ENCODE peak calls at places on chromosomes 13 and 19, in nine cellular contexts. One of them, this sample, is unnamed.

GRCh38 chr13:54733639-54734038 is 1705.0 kb downstream of the OLFM4 start:
- DNase-seq in left lung: no peak
- DNase-seq in D341Med: no peak
- DNase-seq in lower leg skin: no peak
- DNase-seq in mammary epithelial cell: no peak
- DNase-seq in stimulated activated CD8-positive, alpha-beta memory T cell treated with anti-CD3 and anti-CD28 coated beads, Interleukin-15, amount 100 ng/mL, for 24 hours: no peak
- DNase-seq in left ventricle myocardium inferior: no peak
- DNase-seq in ovary: no peak
- DNase-seq in activated CD4-positive, CD25-positive, alpha-beta regulatory T cell: no peak
- DNase-seq in this sample: no peak

GRCh38 chr19:4031420-4031819 is 23.9 kb downstream of the PIAS4 start:
- DNase-seq in ovary: no peak
- DNase-seq in D341Med: no peak
- DNase-seq in lower leg skin: no peak
- DNase-seq in activated CD4-positive, CD25-positive, alpha-beta regulatory T cell: no peak
- DNase-seq in left ventricle myocardium inferior: no peak
- DNase-seq in stimulated activated CD8-positive, alpha-beta memory T cell treated with anti-CD3 and anti-CD28 coated beads, Interleukin-15, amount 100 ng/mL, for 24 hours: no peak
- DNase-seq in left lung: peak
- DNase-seq in mammary epithelial cell: no peak
- DNase-seq in this sample: no peak

GRCh38 chr19:55279376-55279772 is 536 bp downstream of the HSPBP1 start:
- DNase-seq in mammary epithelial cell: no peak
- DNase-seq in left lung: peak
- DNase-seq in ovary: no peak
- DNase-seq in activated CD4-positive, CD25-positive, alpha-beta regulatory T cell: no peak
- DNase-seq in stimulated activated CD8-positive, alpha-beta memory T cell treated with anti-CD3 and anti-CD28 coated beads, Interleukin-15, amount 100 ng/mL, for 24 hours: no peak
- DNase-seq in left ventricle myocardium inferior: no peak
- DNase-seq in lower leg skin: no peak
- DNase-seq in D341Med: no peak
- DNase-seq in this sample: no peak

GRCh38 chr13:110187501-110188161 is 119.3 kb downstream of the COL4A1 start:
- DNase-seq in ovary: no peak
- DNase-seq in stimulated activated CD8-positive, alpha-beta memory T cell treated with anti-CD3 and anti-CD28 coated beads, Interleukin-15, amount 100 ng/mL, for 24 hours: no peak
- DNase-seq in D341Med: no peak
- DNase-seq in lower leg skin: no peak
- DNase-seq in activated CD4-positive, CD25-positive, alpha-beta regulatory T cell: no peak
- DNase-seq in left ventricle myocardium inferior: peak
- DNase-seq in mammary epithelial cell: peak
- DNase-seq in left lung: no peak
- DNase-seq in this sample: peak

GRCh38 chr13:97977982-97978381 is 24.5 kb downstream of the IPO5 start:
- DNase-seq in mammary epithelial cell: no peak
- DNase-seq in activated CD4-positive, CD25-positive, alpha-beta regulatory T cell: no peak
- DNase-seq in left lung: no peak
- DNase-seq in ovary: no peak
- DNase-seq in left ventricle myocardium inferior: no peak
- DNase-seq in stimulated activated CD8-positive, alpha-beta memory T cell treated with anti-CD3 and anti-CD28 coated beads, Interleukin-15, amount 100 ng/mL, for 24 hours: no peak
- DNase-seq in lower leg skin: no peak
- DNase-seq in D341Med: no peak
- DNase-seq in this sample: peak

GRCh38 chr19:46786236-46787039 is 2.0 kb downstream of the SLC1A5 start:
- DNase-seq in stimulated activated CD8-positive, alpha-beta memory T cell treated with anti-CD3 and anti-CD28 coated beads, Interleukin-15, amount 100 ng/mL, for 24 hours: peak
- DNase-seq in ovary: peak
- DNase-seq in lower leg skin: peak
- DNase-seq in activated CD4-positive, CD25-positive, alpha-beta regulatory T cell: peak
- DNase-seq in left ventricle myocardium inferior: peak
- DNase-seq in mammary epithelial cell: peak
- DNase-seq in left lung: peak
- DNase-seq in D341Med: peak
- DNase-seq in this sample: peak

GRCh38 chr13:30615851-30616311 is 1.8 kb upstream of the USPL1 start:
- DNase-seq in activated CD4-positive, CD25-positive, alpha-beta regulatory T cell: no peak
- DNase-seq in mammary epithelial cell: peak
- DNase-seq in stimulated activated CD8-positive, alpha-beta memory T cell treated with anti-CD3 and anti-CD28 coated beads, Interleukin-15, amount 100 ng/mL, for 24 hours: no peak
- DNase-seq in D341Med: no peak
- DNase-seq in left lung: no peak
- DNase-seq in ovary: no peak
- DNase-seq in lower leg skin: no peak
- DNase-seq in left ventricle myocardium inferior: no peak
- DNase-seq in this sample: peak

GRCh38 chr19:11612816-11613511 is 15.7 kb downstream of the ZNF627 start:
- DNase-seq in ovary: no peak
- DNase-seq in lower leg skin: no peak
- DNase-seq in stimulated activated CD8-positive, alpha-beta memory T cell treated with anti-CD3 and anti-CD28 coated beads, Interleukin-15, amount 100 ng/mL, for 24 hours: no peak
- DNase-seq in activated CD4-positive, CD25-positive, alpha-beta regulatory T cell: no peak
- DNase-seq in left lung: no peak
- DNase-seq in left ventricle myocardium inferior: no peak
- DNase-seq in mammary epithelial cell: no peak
- DNase-seq in D341Med: no peak
- DNase-seq in this sample: no peak

GRCh38 chr19:53849237-53849676 is 18.4 kb upstream of the MYADM start:
- DNase-seq in ovary: no peak
- DNase-seq in lower leg skin: no peak
- DNase-seq in stimulated activated CD8-positive, alpha-beta memory T cell treated with anti-CD3 and anti-CD28 coated beads, Interleukin-15, amount 100 ng/mL, for 24 hours: no peak
- DNase-seq in activated CD4-positive, CD25-positive, alpha-beta regulatory T cell: no peak
- DNase-seq in left lung: no peak
- DNase-seq in left ventricle myocardium inferior: no peak
- DNase-seq in mammary epithelial cell: no peak
- DNase-seq in D341Med: no peak
- DNase-seq in this sample: no peak

GRCh38 chr13:72932250-72932649 is 126.6 kb upstream of the KLF5 start:
- DNase-seq in left lung: no peak
- DNase-seq in stimulated activated CD8-positive, alpha-beta memory T cell treated with anti-CD3 and anti-CD28 coated beads, Interleukin-15, amount 100 ng/mL, for 24 hours: no peak
- DNase-seq in mammary epithelial cell: no peak
- DNase-seq in left ventricle myocardium inferior: no peak
- DNase-seq in activated CD4-positive, CD25-positive, alpha-beta regulatory T cell: no peak
- DNase-seq in ovary: no peak
- DNase-seq in lower leg skin: no peak
- DNase-seq in D341Med: no peak
- DNase-seq in this sample: peak

GRCh38 chr19:50203281-50204080 is at the start of gene MYH14:
- DNase-seq in left ventricle myocardium inferior: peak
- DNase-seq in mammary epithelial cell: no peak
- DNase-seq in stimulated activated CD8-positive, alpha-beta memory T cell treated with anti-CD3 and anti-CD28 coated beads, Interleukin-15, amount 100 ng/mL, for 24 hours: no peak
- DNase-seq in lower leg skin: peak
- DNase-seq in left lung: peak
- DNase-seq in ovary: peak
- DNase-seq in activated CD4-positive, CD25-positive, alpha-beta regulatory T cell: no peak
- DNase-seq in D341Med: peak
- DNase-seq in this sample: peak

GRCh38 chr13:38350114-38350617 is 515 bp downstream of the UFM1 start:
- DNase-seq in left lung: peak
- DNase-seq in mammary epithelial cell: peak
- DNase-seq in D341Med: peak
- DNase-seq in lower leg skin: peak
- DNase-seq in ovary: peak
- DNase-seq in left ventricle myocardium inferior: peak
- DNase-seq in activated CD4-positive, CD25-positive, alpha-beta regulatory T cell: peak
- DNase-seq in stimulated activated CD8-positive, alpha-beta memory T cell treated with anti-CD3 and anti-CD28 coated beads, Interleukin-15, amount 100 ng/mL, for 24 hours: peak
- DNase-seq in this sample: peak